ENCODE peak calls at places on chromosomes 13 and 19, in nine cellular contexts. K is body of pancreas, F is right lobe of liver, S is progenitor cell of endocrine pancreas, M is iPS DF 19.7, A is non-pigmented ciliary epithelial cell, G is skeletal muscle cell, I is neuronal stem cell, P is NCI-H1092. J is an unnamed sample.

GRCh38 chr13:51727634-51728274 is 76.2 kb downstream of the DHRS12 start:
- DNase-seq in I (no peak), K (no peak), M (no peak), P (no peak), F (no peak), G (no peak), S (no peak), A (no peak), J (no peak)

GRCh38 chr13:79548886-79549285 is 67.9 kb downstream of the NDFIP2 start:
- DNase-seq in S (no peak), K (no peak), I (no peak), G (no peak), A (no peak), M (no peak), F (no peak), P (no peak), J (no peak)

GRCh38 chr13:94236876-94237275 is 242.6 kb downstream of the DCT start:
- DNase-seq in P (no peak), A (no peak), M (no peak), S (no peak), I (no peak), F (no peak), K (no peak), G (no peak), J (no peak)

GRCh38 chr13:25927966-25928365 is 123.8 kb downstream of the SHISA2 start:
- DNase-seq in K (no peak), F (no peak), G (no peak), A (no peak), S (no peak), P (peak), I (no peak), M (no peak), J (no peak)

GRCh38 chr19:3520166-3521103 is 14.3 kb downstream of the FZR1 start:
- DNase-seq in F (peak), G (no peak), P (no peak), K (no peak), M (no peak), I (no peak), A (no peak), S (no peak), J (no peak)

GRCh38 chr13:50400035-50400726 is 384.9 kb downstream of the KCNRG start:
- DNase-seq in P (no peak), M (no peak), K (no peak), I (no peak), A (no peak), S (no peak), F (no peak), G (no peak), J (peak)

GRCh38 chr19:51026554-51026831 is at the start of gene KLK11:
- DNase-seq in F (no peak), A (no peak), M (no peak), G (no peak), P (no peak), I (no peak), S (no peak), K (peak), J (no peak)

GRCh38 chr19:48476176-48476575 is 7.0 kb downstream of the CYTH2 start:
- DNase-seq in K (no peak), M (no peak), F (no peak), S (no peak), A (no peak), I (no peak), G (no peak), P (no peak), J (no peak)

GRCh38 chr13:112696001-112696868 is 6.4 kb downstream of the ATP11A start:
- DNase-seq in M (no peak), I (no peak), S (no peak), A (no peak), F (no peak), G (no peak), P (no peak), K (no peak), J (no peak)

GRCh38 chr19:55486971-55487883 is 1.0 kb upstream of the SSC5D start:
- DNase-seq in I (no peak), F (no peak), S (no peak), A (peak), M (no peak), G (peak), K (no peak), P (no peak), J (peak)

GRCh38 chr13:77715233-77715891 is 17.9 kb downstream of the SLAIN1 start:
- DNase-seq in I (no peak), S (no peak), P (no peak), F (no peak), G (no peak), M (no peak), K (no peak), A (no peak), J (no peak)

GRCh38 chr13:95301947-95302386 is 716 bp upstream of the ABCC4 start:
- DNase-seq in A (no peak), F (no peak), S (no peak), K (no peak), M (no peak), G (no peak), P (peak), I (peak), J (no peak)

GRCh38 chr13:73321039-73321438 is 262.2 kb downstream of the KLF5 start:
- DNase-seq in I (no peak), M (no peak), F (no peak), A (no peak), P (no peak), S (no peak), K (no peak), G (no peak), J (no peak)

GRCh38 chr13:87999141-87999765 is 328.1 kb downstream of the SLITRK5 start:
- DNase-seq in A (no peak), M (no peak), P (no peak), I (no peak), K (no peak), S (no peak), G (peak), F (no peak), J (no peak)